ENCODE peak calls at places on chromosomes 12 and 14, in six cellular contexts. E, G, H, F, O and S are unnamed samples. For H3K4me1, the result is how much of the 10 kb centered on the place peaks cover.

GRCh38 chr12:40970320-40970907 is 217.7 kb upstream of the PDZRN4 start:
- DNase-seq in O (no peak), F (no peak), H (no peak), E (peak), G (no peak), S (no peak)

GRCh38 chr12:57241556-57242310 is 9.3 kb downstream of the STAC3 start:
- DNase-seq in F (no peak), E (no peak), H (no peak), O (no peak), G (peak), S (no peak)

GRCh38 chr12:38538319-38538718 is 221.7 kb downstream of the ALG10B start:
- DNase-seq in E (no peak), H (no peak), G (no peak), F (no peak), O (no peak), S (no peak)

GRCh38 chr12:46210835-46211439 is 57.9 kb downstream of the SLC38A1 start:
- DNase-seq in F (no peak), O (no peak), E (peak), G (no peak), H (no peak), S (no peak)

GRCh38 chr12:92363295-92364146 is 217.9 kb upstream of the BTG1 start:
- DNase-seq in O (no peak), E (peak), F (no peak), H (no peak), G (peak), S (peak)

GRCh38 chr14:63492391-63492790 is 50.8 kb downstream of the PPP2R5E start:
- DNase-seq in G (peak), O (no peak), F (no peak), E (no peak), H (no peak), S (peak)

GRCh38 chr14:78070344-78070743 is 99.8 kb upstream of the NRXN3 start:
- DNase-seq in E (no peak), F (no peak), H (no peak), O (no peak), G (no peak), S (no peak)

GRCh38 chr12:52566847-52567291 is 6.8 kb downstream of the KRT74 start:
- DNase-seq in O (no peak), G (no peak), F (no peak), H (no peak), E (peak), S (no peak)

GRCh38 chr12:32650508-32650907 is 28.6 kb upstream of the DNM1L start:
- DNase-seq in H (no peak), O (no peak), E (peak), G (no peak), F (no peak), S (no peak)

GRCh38 chr12:11688379-11688778 is 38.9 kb downstream of the ETV6 start:
- DNase-seq in O (no peak), F (no peak), E (peak), G (no peak), H (no peak), S (no peak)
- H3K4me1 ChIP-seq in O (under half), F (under half), E (under half), G (under half), H (under half), S (under half)

DNA sequence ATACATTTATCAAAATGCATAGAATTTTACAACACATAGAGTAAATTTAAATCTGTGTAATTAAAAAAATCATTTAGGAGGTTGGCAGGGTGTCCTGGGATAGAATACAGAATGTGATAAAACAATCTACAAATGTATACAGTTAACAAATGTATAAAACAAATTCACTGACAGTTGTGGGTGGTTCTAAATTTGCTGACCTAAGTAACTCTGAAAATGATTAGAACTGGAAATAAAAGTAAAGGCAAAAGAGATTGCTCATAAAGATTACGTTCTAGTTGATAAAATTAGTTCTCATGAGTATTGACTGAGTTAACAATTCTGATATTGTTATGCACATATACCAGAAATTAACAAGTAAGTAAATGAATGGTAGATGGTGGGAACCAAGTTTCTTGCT is 1827.3 kb upstream of the FLRT2 start:
- DNase-seq in G (no peak), O (no peak), F (no peak), H (no peak), E (no peak), S (no peak)
- H2BK5ac ChIP-seq in G (no peak), O (no peak), F (no peak), H (no peak), E (no peak), S (no peak)

GRCh38 chr14:104359969-104360442 is 219.6 kb upstream of the C14orf180 start:
- DNase-seq in O (no peak), E (no peak), H (no peak), F (peak), G (no peak), S (no peak)

GRCh38 chr14:104357689-104358527 is 219.5 kb downstream of the KIF26A start:
- DNase-seq in E (no peak), H (no peak), F (peak), O (no peak), G (no peak), S (no peak)

GRCh38 chr14:104358528-104359300 is 220.3 kb downstream of the KIF26A start:
- DNase-seq in H (no peak), E (no peak), F (peak), G (no peak), O (no peak), S (no peak)

GRCh38 chr14:104360522-104360921 is 219.0 kb upstream of the C14orf180 start:
- DNase-seq in F (peak), O (no peak), E (no peak), H (no peak), G (no peak), S (no peak)

DNA sequence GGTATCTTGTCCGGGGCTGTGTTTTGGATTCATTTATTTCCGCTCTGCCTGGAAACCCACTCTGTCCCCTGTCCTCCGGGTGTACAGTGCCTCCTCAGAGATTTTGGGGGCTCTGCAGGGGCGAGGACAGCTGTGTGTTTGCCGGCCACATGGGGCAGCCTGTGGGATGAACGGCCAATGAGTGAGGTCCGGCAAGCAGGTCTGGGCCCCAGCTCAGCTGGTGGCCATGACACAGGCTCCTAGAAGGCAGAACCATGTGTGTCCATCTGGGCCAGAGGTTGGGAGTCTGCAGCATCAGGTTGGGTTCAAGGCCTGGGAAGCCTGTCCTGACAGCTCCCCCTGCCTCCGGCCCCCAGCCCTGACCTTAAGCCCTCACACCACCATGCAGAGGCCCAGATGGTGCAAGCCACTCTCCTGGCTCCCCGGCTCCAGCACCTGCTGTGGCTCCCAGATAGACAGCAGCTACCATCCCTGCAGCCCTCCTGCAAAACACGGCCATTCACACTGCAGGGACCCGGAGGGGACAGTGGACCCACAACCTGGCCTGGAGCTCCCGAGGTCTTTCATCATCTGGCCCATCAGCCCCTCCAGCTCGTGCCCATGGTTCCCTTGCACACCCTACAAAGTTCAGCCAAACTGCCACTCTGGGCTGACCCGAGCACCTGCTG is 220.1 kb upstream of the C14orf180 start:
- DNase-seq in F (peak), G (no peak), O (no peak), E (no peak), H (no peak), S (no peak)
- H2BK15ac ChIP-seq in F (no peak), G (no peak), O (peak), E (no peak), H (no peak), S (no peak)

DNA sequence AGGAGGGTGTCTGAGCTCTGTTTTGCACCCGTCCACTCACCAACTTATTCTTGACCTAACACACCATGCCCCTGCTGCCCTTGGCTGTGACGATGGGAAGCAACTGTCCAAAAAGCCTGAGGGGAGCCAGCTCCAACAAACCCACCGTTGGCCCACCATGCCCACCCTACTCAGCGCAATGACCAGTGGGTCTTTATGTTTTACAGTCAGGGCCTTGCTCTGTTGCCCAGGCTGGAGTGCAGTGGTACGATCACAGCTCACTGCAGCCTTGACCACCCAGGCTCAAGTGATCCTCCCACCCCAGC is 160.3 kb downstream of the ZFP36L1 start:
- DNase-seq in E (no peak), O (no peak), H (no peak), F (no peak), G (no peak), S (no peak)
- H3K4me1 ChIP-seq in E (under half), O (under half), H (under half), F (under half), G (under half), S (under half)

GRCh38 chr14:20798932-20799331 is 3.7 kb downstream of the RNASE1 start:
- DNase-seq in O (no peak), G (no peak), H (no peak), F (no peak), E (no peak), S (no peak)

GRCh38 chr14:20791199-20791996 is 10.3 kb downstream of the RNASE6 start:
- DNase-seq in G (no peak), H (no peak), O (no peak), E (no peak), F (no peak), S (no peak)

GRCh38 chr14:20797159-20797558 is 5.5 kb downstream of the RNASE1 start:
- DNase-seq in E (no peak), G (no peak), F (no peak), H (no peak), O (no peak), S (no peak)

GRCh38 chr14:20798318-20798717 is 4.3 kb downstream of the RNASE1 start:
- DNase-seq in H (no peak), E (no peak), G (no peak), O (no peak), F (no peak), S (no peak)

GRCh38 chr14:20794644-20795369 is 7.8 kb downstream of the RNASE1 start:
- DNase-seq in G (no peak), H (no peak), O (no peak), F (no peak), E (no peak), S (no peak)
- H2BK5ac ChIP-seq in G (no peak), H (no peak), O (no peak), F (no peak), E (no peak), S (no peak)